ENCODE peak calls at places on chromosomes 4 and X, in five cellular contexts. One of them, this sample, is unnamed.

GRCh38 chr4:25308761-25309160 is 3.8 kb upstream of the ZCCHC4 start:
- DNase-seq in stomach: no peak
- DNase-seq in transverse colon: no peak
- DNase-seq in endothelial cell of umbilical vein: no peak
- DNase-seq in aorta: no peak
- DNase-seq in this sample: no peak

GRCh38 chrX:1589356-1590130 is 1.9 kb upstream of the AKAP17A start:
- DNase-seq in stomach: no peak
- DNase-seq in transverse colon: no peak
- DNase-seq in endothelial cell of umbilical vein: no peak
- DNase-seq in aorta: no peak
- DNase-seq in this sample: no peak

GRCh38 chrX:54758114-54759055 is 39.7 kb downstream of the ITIH6 start:
- DNase-seq in stomach: no peak
- DNase-seq in transverse colon: no peak
- DNase-seq in endothelial cell of umbilical vein: no peak
- DNase-seq in aorta: no peak
- DNase-seq in this sample: no peak

GRCh38 chr4:162498168-162498567 is 334.4 kb upstream of the FSTL5 start:
- DNase-seq in stomach: peak; percentile 35
- DNase-seq in transverse colon: no peak
- DNase-seq in endothelial cell of umbilical vein: no peak
- DNase-seq in aorta: no peak
- DNase-seq in this sample: no peak

GRCh38 chr4:185920171-185920570 is 108.2 kb upstream of the SORBS2 start:
- DNase-seq in stomach: no peak
- DNase-seq in transverse colon: no peak
- DNase-seq in endothelial cell of umbilical vein: no peak
- DNase-seq in aorta: no peak
- DNase-seq in this sample: no peak

GRCh38 chr4:122346036-122346435 is 32.8 kb upstream of the ADAD1 start:
- DNase-seq in stomach: no peak
- DNase-seq in transverse colon: no peak
- DNase-seq in endothelial cell of umbilical vein: no peak
- DNase-seq in aorta: no peak
- DNase-seq in this sample: no peak

GRCh38 chrX:84729809-84730208 is 227.6 kb upstream of the HDX start:
- DNase-seq in stomach: no peak
- DNase-seq in transverse colon: no peak
- DNase-seq in endothelial cell of umbilical vein: peak; percentile 7
- DNase-seq in aorta: no peak
- DNase-seq in this sample: peak; percentile 63

GRCh38 chrX:147376601-147377387 is 534.9 kb upstream of the FMR1 start:
- DNase-seq in stomach: no peak
- DNase-seq in transverse colon: no peak
- DNase-seq in endothelial cell of umbilical vein: no peak
- DNase-seq in aorta: peak; percentile 51
- DNase-seq in this sample: no peak

GRCh38 chrX:1075741-1076140 is 136.7 kb downstream of the CRLF2 start:
- DNase-seq in stomach: no peak
- DNase-seq in transverse colon: no peak
- DNase-seq in endothelial cell of umbilical vein: no peak
- DNase-seq in aorta: peak; percentile 7
- DNase-seq in this sample: no peak

GRCh38 chr4:148962539-148963290 is 520.5 kb upstream of the NR3C2 start:
- DNase-seq in stomach: no peak
- DNase-seq in transverse colon: no peak
- DNase-seq in endothelial cell of umbilical vein: no peak
- DNase-seq in aorta: no peak
- DNase-seq in this sample: no peak

GRCh38 chr4:53545942-53546581 is 45.2 kb downstream of the LNX1 start:
- DNase-seq in stomach: no peak
- DNase-seq in transverse colon: no peak
- DNase-seq in endothelial cell of umbilical vein: no peak
- DNase-seq in aorta: no peak
- DNase-seq in this sample: no peak

GRCh38 chr4:10117424-10118354 is 1.1 kb upstream of the WDR1 start:
- DNase-seq in stomach: no peak
- DNase-seq in transverse colon: peak; percentile 48
- DNase-seq in endothelial cell of umbilical vein: peak; percentile 58
- DNase-seq in aorta: no peak
- DNase-seq in this sample: peak; percentile 73

GRCh38 chr4:187393546-187394344 is 601.8 kb upstream of the ZFP42 start:
- DNase-seq in stomach: no peak
- DNase-seq in transverse colon: no peak
- DNase-seq in endothelial cell of umbilical vein: no peak
- DNase-seq in aorta: no peak
- DNase-seq in this sample: no peak

GRCh38 chrX:79366888-79367749 is at the start of gene ITM2A:
- DNase-seq in stomach: peak; percentile 34
- DNase-seq in transverse colon: peak; percentile 34
- DNase-seq in endothelial cell of umbilical vein: peak; percentile 0
- DNase-seq in aorta: peak; percentile 81
- DNase-seq in this sample: peak; percentile 61

GRCh38 chr4:19399001-19399400 is 852.7 kb upstream of the SLIT2 start:
- DNase-seq in stomach: no peak
- DNase-seq in transverse colon: no peak
- DNase-seq in endothelial cell of umbilical vein: no peak
- DNase-seq in aorta: no peak
- DNase-seq in this sample: no peak

GRCh38 chrX:123860506-123860840 is 620 bp downstream of the XIAP start:
- DNase-seq in stomach: peak; percentile 38
- DNase-seq in transverse colon: peak; percentile 62
- DNase-seq in endothelial cell of umbilical vein: peak; percentile 63
- DNase-seq in aorta: no peak
- DNase-seq in this sample: no peak

GRCh38 chr4:9771069-9771468 is 10.4 kb upstream of the DRD5 start:
- DNase-seq in stomach: no peak
- DNase-seq in transverse colon: no peak
- DNase-seq in endothelial cell of umbilical vein: no peak
- DNase-seq in aorta: no peak
- DNase-seq in this sample: no peak

GRCh38 chr4:16250665-16251365 is 24.5 kb upstream of the TAPT1 start:
- DNase-seq in stomach: no peak
- DNase-seq in transverse colon: no peak
- DNase-seq in endothelial cell of umbilical vein: no peak
- DNase-seq in aorta: no peak
- DNase-seq in this sample: no peak

GRCh38 chrX:8820910-8821527 is 19.8 kb upstream of the FAM9A start:
- DNase-seq in stomach: no peak
- DNase-seq in transverse colon: no peak
- DNase-seq in endothelial cell of umbilical vein: no peak
- DNase-seq in aorta: no peak
- DNase-seq in this sample: no peak

GRCh38 chrX:48025561-48025960 is 18.8 kb downstream of the SPACA5 start:
- DNase-seq in stomach: peak; percentile 43
- DNase-seq in transverse colon: peak; percentile 36
- DNase-seq in endothelial cell of umbilical vein: peak; percentile 63
- DNase-seq in aorta: no peak
- DNase-seq in this sample: no peak

GRCh38 chr4:183987987-183988392 is 82.9 kb downstream of the STOX2 start:
- DNase-seq in stomach: peak; percentile 68
- DNase-seq in transverse colon: peak; percentile 61
- DNase-seq in endothelial cell of umbilical vein: peak; percentile 55
- DNase-seq in aorta: peak; percentile 78
- DNase-seq in this sample: peak; percentile 90

GRCh38 chr4:187544461-187545053 is 451.0 kb upstream of the ZFP42 start:
- DNase-seq in stomach: no peak
- DNase-seq in transverse colon: no peak
- DNase-seq in endothelial cell of umbilical vein: no peak
- DNase-seq in aorta: no peak
- DNase-seq in this sample: no peak

GRCh38 chr4:54276633-54277426 is 47.7 kb downstream of the PDGFRA start:
- DNase-seq in stomach: no peak
- DNase-seq in transverse colon: no peak
- DNase-seq in endothelial cell of umbilical vein: peak; percentile 60
- DNase-seq in aorta: no peak
- DNase-seq in this sample: no peak

GRCh38 chr4:128558896-128559669 is 250.4 kb upstream of the JADE1 start:
- DNase-seq in stomach: no peak
- DNase-seq in transverse colon: no peak
- DNase-seq in endothelial cell of umbilical vein: peak; percentile 50
- DNase-seq in aorta: no peak
- DNase-seq in this sample: peak; percentile 87

GRCh38 chrX:82748901-82749505 is 759.1 kb upstream of the POU3F4 start:
- DNase-seq in stomach: no peak
- DNase-seq in transverse colon: no peak
- DNase-seq in endothelial cell of umbilical vein: no peak
- DNase-seq in aorta: no peak
- DNase-seq in this sample: no peak

GRCh38 chr4:165965503-165965902 is 92.5 kb downstream of the TLL1 start:
- DNase-seq in stomach: no peak
- DNase-seq in transverse colon: no peak
- DNase-seq in endothelial cell of umbilical vein: no peak
- DNase-seq in aorta: no peak
- DNase-seq in this sample: no peak

GRCh38 chr4:48350871-48351270 is 9.5 kb downstream of the SLAIN2 start:
- DNase-seq in stomach: no peak
- DNase-seq in transverse colon: no peak
- DNase-seq in endothelial cell of umbilical vein: no peak
- DNase-seq in aorta: no peak
- DNase-seq in this sample: no peak

GRCh38 chr4:13881880-13882279 is 254.4 kb upstream of the BOD1L1 start:
- DNase-seq in stomach: no peak
- DNase-seq in transverse colon: no peak
- DNase-seq in endothelial cell of umbilical vein: no peak
- DNase-seq in aorta: no peak
- DNase-seq in this sample: no peak

GRCh38 chrX:69320116-69320515 is 154.9 kb upstream of the PJA1 start:
- DNase-seq in stomach: peak; percentile 15
- DNase-seq in transverse colon: no peak
- DNase-seq in endothelial cell of umbilical vein: no peak
- DNase-seq in aorta: no peak
- DNase-seq in this sample: no peak

GRCh38 chr4:176277162-176277904 is 8.3 kb upstream of the ASB5 start:
- DNase-seq in stomach: peak; percentile 71
- DNase-seq in transverse colon: peak; percentile 52
- DNase-seq in endothelial cell of umbilical vein: peak; percentile 44
- DNase-seq in aorta: peak; percentile 87
- DNase-seq in this sample: peak; percentile 86

GRCh38 chrX:80807606-80808159 is 2.0 kb downstream of the BRWD3 start:
- DNase-seq in stomach: no peak
- DNase-seq in transverse colon: no peak
- DNase-seq in endothelial cell of umbilical vein: no peak
- DNase-seq in aorta: no peak
- DNase-seq in this sample: no peak

GRCh38 chr4:31362756-31363155 is 642.6 kb downstream of the PCDH7 start:
- DNase-seq in stomach: no peak
- DNase-seq in transverse colon: no peak
- DNase-seq in endothelial cell of umbilical vein: no peak
- DNase-seq in aorta: no peak
- DNase-seq in this sample: no peak

GRCh38 chr4:2697995-2698414 is 58.1 kb downstream of the TNIP2 start:
- DNase-seq in stomach: peak; percentile 41
- DNase-seq in transverse colon: no peak
- DNase-seq in endothelial cell of umbilical vein: no peak
- DNase-seq in aorta: peak; percentile 48
- DNase-seq in this sample: no peak
- H3K4me1 ChIP-seq in stomach: peaks cover 3% of the 10 kb centered on the region
- H3K4me1 ChIP-seq in transverse colon: no peaks in the 10 kb centered on the region
- H3K4me1 ChIP-seq in endothelial cell of umbilical vein: no peaks in the 10 kb centered on the region
- H3K4me1 ChIP-seq in aorta: no peaks in the 10 kb centered on the region
- H3K4me1 ChIP-seq in this sample: no peaks in the 10 kb centered on the region

GRCh38 chr4:75723802-75724065 is 643 bp upstream of the USO1 start:
- DNase-seq in stomach: no peak
- DNase-seq in transverse colon: no peak
- DNase-seq in endothelial cell of umbilical vein: no peak
- DNase-seq in aorta: no peak
- DNase-seq in this sample: no peak
- H3K4me1 ChIP-seq in stomach: peaks cover 44% of the 10 kb centered on the region
- H3K4me1 ChIP-seq in transverse colon: peaks cover 9% of the 10 kb centered on the region
- H3K4me1 ChIP-seq in endothelial cell of umbilical vein: peaks cover 30% of the 10 kb centered on the region
- H3K4me1 ChIP-seq in aorta: peaks cover 6% of the 10 kb centered on the region
- H3K4me1 ChIP-seq in this sample: no peaks in the 10 kb centered on the region

GRCh38 chrX:29555465-29556091 is 659.8 kb upstream of the MAGEB2 start:
- DNase-seq in stomach: no peak
- DNase-seq in transverse colon: no peak
- DNase-seq in endothelial cell of umbilical vein: no peak
- DNase-seq in aorta: no peak
- DNase-seq in this sample: no peak

GRCh38 chrX:29547877-29548276 is 667.5 kb upstream of the MAGEB2 start:
- DNase-seq in stomach: no peak
- DNase-seq in transverse colon: no peak
- DNase-seq in endothelial cell of umbilical vein: no peak
- DNase-seq in aorta: no peak
- DNase-seq in this sample: no peak

GRCh38 chrX:29553542-29553941 is 661.8 kb upstream of the MAGEB2 start:
- DNase-seq in stomach: no peak
- DNase-seq in transverse colon: no peak
- DNase-seq in endothelial cell of umbilical vein: no peak
- DNase-seq in aorta: no peak
- DNase-seq in this sample: no peak
- H3K4me1 ChIP-seq in stomach: no peaks in the 10 kb centered on the region
- H3K4me1 ChIP-seq in transverse colon: no peaks in the 10 kb centered on the region
- H3K4me1 ChIP-seq in endothelial cell of umbilical vein: no peaks in the 10 kb centered on the region
- H3K4me1 ChIP-seq in aorta: no peaks in the 10 kb centered on the region
- H3K4me1 ChIP-seq in this sample: no peaks in the 10 kb centered on the region

DNA sequence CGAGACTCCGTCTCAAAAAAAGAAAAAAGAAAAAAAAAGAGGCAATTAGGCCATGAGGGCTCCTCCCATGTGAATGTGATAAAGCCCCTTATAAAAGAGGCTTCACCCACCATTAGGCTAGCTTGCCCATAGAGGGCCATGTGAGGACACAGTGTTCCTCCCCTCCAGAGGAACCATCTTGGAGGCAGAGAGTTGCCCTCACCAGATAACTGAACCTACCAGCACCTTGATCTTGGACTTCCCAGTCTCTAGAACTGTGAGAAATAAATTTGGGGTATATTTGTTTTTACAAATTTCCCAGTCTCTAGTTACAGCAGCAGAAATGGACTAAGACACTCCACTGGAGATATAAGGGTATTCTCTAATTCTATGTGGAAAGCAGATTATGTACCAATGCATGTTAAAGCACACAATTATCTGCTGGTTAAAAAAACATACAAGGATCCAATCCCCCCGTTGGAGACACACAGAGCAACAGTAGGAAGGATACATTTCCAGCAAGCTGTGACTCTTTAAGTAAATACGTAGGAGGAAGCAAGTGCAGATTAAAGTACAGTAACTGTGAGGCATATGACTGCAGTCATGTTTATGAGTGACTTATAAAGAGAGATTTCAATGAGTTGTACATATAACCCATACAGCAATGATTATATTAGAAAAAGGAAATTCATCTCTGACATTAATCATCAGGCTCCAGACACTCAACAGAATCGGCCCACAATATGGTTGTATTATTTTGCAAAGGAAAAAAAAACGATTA is 21.4 kb downstream of the SH3RF1 start:
- DNase-seq in stomach: no peak
- DNase-seq in transverse colon: no peak
- DNase-seq in endothelial cell of umbilical vein: peak; percentile 85
- DNase-seq in aorta: no peak
- DNase-seq in this sample: no peak
- H3K4me1 ChIP-seq in stomach: peaks cover 75% of the 10 kb centered on the region
- H3K4me1 ChIP-seq in transverse colon: peaks cover 27% of the 10 kb centered on the region
- H3K4me1 ChIP-seq in endothelial cell of umbilical vein: peaks cover 60% of the 10 kb centered on the region
- H3K4me1 ChIP-seq in aorta: peaks cover 14% of the 10 kb centered on the region
- H3K4me1 ChIP-seq in this sample: peaks cover 4% of the 10 kb centered on the region

This sample was measured in sigmoid colon.